ENCODE peak calls at places on chromosomes 2 and 18, in ten cellular contexts. J, W, X, K, H, F, S, C, Y and T are unnamed samples.
A peak's percentile ranks its signal among the peaks of the same experiment; 100 is the strongest.

GRCh38 chr2:39109543-39109942 is 11.3 kb downstream of the SOS1 start:
- DNase-seq in J (no peak), W (no peak), X (no peak), K (no peak), H (no peak), F (no peak), S (no peak), C (no peak), Y (no peak), T (no peak)

GRCh38 chr2:198347936-198348335 is 543.5 kb downstream of the PLCL1 start:
- DNase-seq in J (no peak), W (no peak), X (no peak), K (no peak), H (no peak), F (peak; percentile 43), S (peak; percentile 21), C (no peak), Y (no peak), T (peak; percentile 3)

GRCh38 chr18:58064406-58064998 is 20.5 kb downstream of the NEDD4L start:
- DNase-seq in J (no peak), W (no peak), X (no peak), K (no peak), H (no peak), F (peak; percentile 6), S (no peak), C (no peak), Y (no peak), T (no peak)

GRCh38 chr2:3422161-3422767 is 42.8 kb downstream of the TRAPPC12 start:
- DNase-seq in J (no peak), W (no peak), X (no peak), K (no peak), H (no peak), F (no peak), S (no peak), C (no peak), Y (no peak), T (no peak)

GRCh38 chr18:55163550-55163949 is 204.3 kb upstream of the CCDC68 start:
- DNase-seq in J (no peak), W (no peak), X (no peak), K (no peak), H (no peak), F (no peak), S (no peak), C (no peak), Y (no peak), T (no peak)

GRCh38 chr2:69538872-69539548 is 101.8 kb upstream of the NFU1 start:
- DNase-seq in J (no peak), W (no peak), X (peak; percentile 62), K (peak; percentile 36), H (peak; percentile 66), F (peak; percentile 25), S (peak; percentile 36), C (no peak), Y (no peak), T (peak; percentile 27)

GRCh38 chr2:102103992-102104871 is 38.3 kb upstream of the IL1R1 start:
- DNase-seq in J (no peak), W (peak; percentile 64), X (peak; percentile 89), K (no peak), H (no peak), F (peak; percentile 96), S (peak; percentile 98), C (peak; percentile 86), Y (peak; percentile 36), T (peak; percentile 70)

GRCh38 chr18:9495465-9495864 is 20.2 kb downstream of the RALBP1 start:
- DNase-seq in J (no peak), W (no peak), X (no peak), K (no peak), H (no peak), F (no peak), S (no peak), C (no peak), Y (no peak), T (no peak)

GRCh38 chr2:181836583-181836982 is 54.9 kb upstream of the ITPRID2 start:
- DNase-seq in J (no peak), W (no peak), X (no peak), K (no peak), H (no peak), F (no peak), S (no peak), C (no peak), Y (no peak), T (no peak)